ENCODE peak calls at places on chromosomes 5 and 9, in six cellular contexts. G is A549, H is GM12878, R is endothelial cell of umbilical vein, N is HepG2, K is K562. T is an unnamed sample.

GRCh38 chr5:25754895-25755294 is 1110.1 kb upstream of the CDH10 start:
- DNase-seq in G (no peak), H (no peak), R (no peak), N (peak), K (peak), T (peak)

GRCh38 chr5:107858324-107858723 is 187.6 kb upstream of the EFNA5 start:
- DNase-seq in G (no peak), H (no peak), R (no peak), N (no peak), K (no peak), T (no peak)

GRCh38 chr9:38015267-38015666 is 53.8 kb downstream of the SHB start:
- DNase-seq in G (no peak), H (no peak), R (no peak), N (no peak), K (no peak), T (no peak)

GRCh38 chr9:124212381-124213050 is 45.2 kb upstream of the NEK6 start:
- DNase-seq in G (no peak), H (no peak), R (peak), N (no peak), K (no peak), T (no peak)

GRCh38 chr5:9361835-9362234 is 184.0 kb downstream of the SEMA5A start:
- DNase-seq in G (peak), H (peak), R (peak), N (peak), K (peak), T (peak)

GRCh38 chr9:92661761-92662160 is 8.2 kb downstream of the IPPK start:
- DNase-seq in G (no peak), H (no peak), R (peak), N (no peak), K (no peak), T (no peak)

GRCh38 chr5:176847726-176848290 is 37.4 kb downstream of the UNC5A start:
- DNase-seq in G (no peak), H (no peak), R (no peak), N (no peak), K (no peak), T (no peak)

GRCh38 chr9:116049506-116049905 is 104.1 kb upstream of the PAPPA start:
- DNase-seq in G (no peak), H (no peak), R (no peak), N (no peak), K (no peak), T (no peak)

GRCh38 chr5:57267796-57268195 is 93.9 kb downstream of the GPBP1 start:
- DNase-seq in G (no peak), H (no peak), R (no peak), N (no peak), K (no peak), T (no peak)

GRCh38 chr5:96651948-96652753 is 10.0 kb upstream of the CAST start:
- DNase-seq in G (peak), H (no peak), R (no peak), N (no peak), K (peak), T (peak)

GRCh38 chr5:93586948-93587918 is 4.2 kb downstream of the NR2F1 start:
- DNase-seq in G (no peak), H (no peak), R (no peak), N (no peak), K (no peak), T (no peak)

GRCh38 chr9:70412678-70413426 is 1.6 kb downstream of the KLF9 start:
- DNase-seq in G (peak), H (no peak), R (peak), N (peak), K (peak), T (peak)

GRCh38 chr5:128925973-128926372 is 39.3 kb upstream of the SLC27A6 start:
- DNase-seq in G (no peak), H (no peak), R (peak), N (no peak), K (peak), T (no peak)

GRCh38 chr9:133519693-133520092 is 5.1 kb downstream of the MYMK start:
- DNase-seq in G (no peak), H (no peak), R (no peak), N (no peak), K (no peak), T (no peak)

GRCh38 chr5:157343842-157344790 is 78.2 kb downstream of the CYFIP2 start:
- DNase-seq in G (no peak), H (no peak), R (no peak), N (no peak), K (no peak), T (no peak)

GRCh38 chr5:14298126-14298847 is 155.1 kb downstream of the TRIO start:
- DNase-seq in G (no peak), H (no peak), R (no peak), N (no peak), K (no peak), T (no peak)

GRCh38 chr5:71587709-71588532 is 781 bp downstream of the MCCC2 start:
- DNase-seq in G (no peak), H (no peak), R (no peak), N (peak), K (peak), T (peak)

GRCh38 chr5:75364571-75365280 is 27.7 kb downstream of the HMGCR start:
- DNase-seq in G (no peak), H (no peak), R (no peak), N (no peak), K (no peak), T (no peak)

GRCh38 chr5:32362527-32362926 is 49.8 kb upstream of the MTMR12 start:
- DNase-seq in G (no peak), H (no peak), R (no peak), N (no peak), K (no peak), T (no peak)

GRCh38 chr5:14397717-14398116 is 183.9 kb upstream of the OTULINL start:
- DNase-seq in G (no peak), H (no peak), R (peak), N (no peak), K (no peak), T (no peak)

GRCh38 chr9:96448546-96449170 is 1.3 kb upstream of the HABP4 start:
- DNase-seq in G (no peak), H (no peak), R (no peak), N (no peak), K (no peak), T (no peak)

GRCh38 chr9:21994996-21995651 is 533 bp downstream of the CDKN2B-AS1 start:
- DNase-seq in G (no peak), H (peak), R (peak), N (no peak), K (no peak), T (no peak)

GRCh38 chr9:113572076-113572861 is 108.7 kb downstream of the RGS3 start:
- DNase-seq in G (no peak), H (no peak), R (no peak), N (no peak), K (peak), T (no peak)

GRCh38 chr5:22837803-22838202 is 15.3 kb downstream of the CDH12 start:
- DNase-seq in G (no peak), H (no peak), R (no peak), N (no peak), K (no peak), T (no peak)

GRCh38 chr5:96434201-96434645 is 1.2 kb upstream of the PCSK1 start:
- DNase-seq in G (peak), H (no peak), R (peak), N (peak), K (peak), T (peak)

GRCh38 chr5:171863928-171864327 is 78.3 kb downstream of the SMIM23 start:
- DNase-seq in G (no peak), H (no peak), R (no peak), N (no peak), K (no peak), T (no peak)

GRCh38 chr5:171869956-171870355 is 84.3 kb downstream of the SMIM23 start:
- DNase-seq in G (no peak), H (no peak), R (peak), N (no peak), K (no peak), T (no peak)

GRCh38 chr5:171865431-171865830 is 79.8 kb downstream of the SMIM23 start:
- DNase-seq in G (no peak), H (no peak), R (no peak), N (no peak), K (no peak), T (peak)

GRCh38 chr5:171868236-171868635 is 82.6 kb downstream of the SMIM23 start:
- DNase-seq in G (no peak), H (no peak), R (no peak), N (no peak), K (no peak), T (no peak)

DNA sequence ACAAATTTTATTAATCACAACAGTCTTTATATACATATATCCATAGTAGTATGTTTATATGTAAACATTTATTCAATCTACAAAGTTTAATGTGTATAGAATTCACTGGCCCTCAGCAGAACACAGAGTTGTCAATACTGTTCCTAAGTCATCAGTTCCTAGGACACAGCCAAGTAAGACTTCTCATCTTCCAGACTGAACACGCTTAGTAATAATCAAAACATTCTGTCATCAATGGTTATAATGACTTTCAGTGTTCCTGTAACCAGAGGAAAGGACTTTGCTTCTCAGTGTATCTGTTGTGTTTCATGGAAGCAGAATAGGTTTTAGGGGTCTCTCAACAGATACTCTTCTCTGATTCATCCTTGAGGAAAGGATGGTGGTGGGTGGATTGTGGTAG is 82.2 kb downstream of the SMIM23 start:
- DNase-seq in G (no peak), H (no peak), R (peak), N (no peak), K (no peak), T (no peak)
- TF ChIP-seq MYC in G (no peak), H (no peak), R (no peak), N (no peak), K (no peak), T (no peak)

DNA sequence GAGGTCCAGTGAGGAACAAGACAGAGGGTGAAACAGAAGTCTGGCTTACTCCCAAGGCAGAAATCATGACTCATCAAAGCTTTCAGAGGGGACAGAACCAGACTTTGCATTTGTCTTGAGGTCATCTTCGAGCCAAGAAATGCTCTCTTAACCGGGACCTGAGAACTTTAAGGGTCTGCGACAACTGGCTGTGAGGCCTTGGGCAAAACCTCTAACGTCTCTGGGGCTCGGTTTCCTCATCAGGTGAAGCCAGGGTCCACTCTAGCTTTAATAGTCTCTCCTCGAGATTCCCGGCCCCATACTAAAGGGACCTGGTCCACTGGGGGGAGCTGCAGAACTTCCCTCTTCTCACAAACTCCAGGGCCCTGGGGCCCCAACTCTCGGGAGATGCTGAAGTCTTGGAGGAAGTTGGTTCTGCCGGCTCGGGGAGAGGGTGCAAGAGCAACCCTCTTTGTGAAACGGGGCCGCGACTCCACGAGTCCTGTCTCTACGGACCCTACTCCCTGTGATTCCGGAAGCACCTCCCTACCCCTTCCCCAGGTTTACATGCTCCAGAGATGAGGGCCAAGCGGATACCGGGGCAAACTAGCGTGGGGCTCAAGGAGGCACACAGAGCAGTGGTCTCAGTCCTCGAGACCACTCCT is 2.6 kb downstream of the GLIS3 start:
- DNase-seq in G (peak), H (no peak), R (peak), N (peak), K (peak), T (peak)
- TF ChIP-seq CTCF in G (peak), H (peak), R (peak), N (peak), K (peak), T (peak)

DNA sequence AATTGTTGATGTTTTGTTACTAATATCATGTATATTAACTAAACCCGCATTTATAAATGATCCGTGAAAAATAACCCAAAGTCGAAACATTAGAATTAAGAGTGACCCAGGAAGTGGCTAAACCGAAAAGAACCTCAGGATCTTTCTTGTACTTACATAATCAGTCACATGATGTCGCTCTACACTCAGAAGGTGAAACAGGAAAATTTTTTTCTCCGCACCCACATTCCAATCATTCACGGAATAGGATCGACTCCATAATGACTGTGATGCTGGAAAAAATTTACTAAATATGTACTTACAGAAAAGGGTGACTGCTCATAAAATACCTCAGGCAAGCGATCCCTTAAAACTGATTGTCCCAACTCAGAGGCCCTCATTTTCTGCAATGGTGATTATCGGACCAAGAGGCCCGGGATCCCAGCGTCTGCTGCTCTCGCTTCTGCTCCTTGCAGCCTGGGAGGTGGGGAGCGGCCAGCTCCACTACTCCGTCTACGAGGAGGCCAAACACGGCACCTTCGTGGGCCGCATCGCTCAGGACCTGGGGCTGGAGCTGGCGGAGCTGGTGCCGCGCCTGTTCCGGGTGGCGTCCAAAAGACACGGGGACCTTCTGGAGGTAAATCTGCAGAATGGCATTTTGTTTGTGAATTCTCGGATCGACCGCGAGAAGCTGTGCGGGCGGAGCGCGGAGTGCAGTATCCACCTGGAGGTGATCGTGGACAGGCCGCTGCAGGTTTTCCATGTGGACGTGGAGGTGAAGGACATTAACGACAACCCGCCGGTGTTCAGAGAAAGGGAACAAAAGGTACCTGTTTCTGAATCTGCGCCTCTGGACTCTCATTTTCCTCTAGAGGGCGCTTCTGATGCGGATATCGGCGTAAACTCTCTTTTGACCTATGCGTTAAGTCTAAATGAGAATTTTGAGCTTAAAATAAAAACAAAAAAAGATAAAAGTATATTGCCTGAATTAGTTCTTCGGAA is at the start of gene PCDHA12:
- DNase-seq in G (peak), H (no peak), R (no peak), N (no peak), K (no peak), T (no peak)
- TF ChIP-seq MYC in G (no peak), H (no peak), R (no peak), N (no peak), K (no peak), T (no peak)

GRCh38 chr5:73693573-73694061 is 67.6 kb downstream of the ARHGEF28 start:
- DNase-seq in G (peak), H (no peak), R (peak), N (peak), K (no peak), T (peak)
- TF ChIP-seq CTCF in G (peak), H (peak), R (peak), N (peak), K (peak), T (peak)

DNA sequence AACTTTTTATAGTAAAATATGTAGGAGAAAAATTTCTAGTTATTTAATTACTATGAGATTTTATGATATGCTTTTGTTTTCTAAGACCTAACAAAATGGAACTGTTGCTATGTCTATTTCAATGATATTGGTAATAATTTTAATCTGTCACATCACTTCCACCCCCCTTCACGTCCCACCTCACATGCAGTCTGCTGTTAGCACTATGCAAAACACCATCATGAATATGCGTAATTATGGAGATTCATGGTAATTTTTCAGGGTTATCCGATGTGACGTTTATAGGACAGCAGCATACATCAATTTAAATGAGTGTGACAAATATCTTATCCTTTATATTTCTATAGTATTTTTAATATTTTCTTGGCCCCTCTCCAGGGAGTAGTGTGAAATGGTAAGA is 283.8 kb upstream of the TMEM161B start:
- DNase-seq in G (no peak), H (no peak), R (no peak), N (no peak), K (no peak), T (no peak)
- TF ChIP-seq MYC in G (no peak), H (no peak), R (no peak), N (no peak), K (no peak), T (no peak)

GRCh38 chr5:1772634-1773033 is 27.0 kb downstream of the MRPL36 start:
- DNase-seq in G (peak), H (no peak), R (peak), N (peak), K (peak), T (peak)
- TF ChIP-seq CTCF in G (no peak), H (peak), R (peak), N (peak), K (peak), T (peak)

GRCh38 chr9:107123389-107123788 is 159.7 kb upstream of the RAD23B start:
- DNase-seq in G (no peak), H (no peak), R (no peak), N (no peak), K (no peak), T (no peak)
- TF ChIP-seq MYC in G (no peak), H (no peak), R (no peak), N (no peak), K (no peak), T (no peak)

GRCh38 chr9:117315236-117315635 is 99.6 kb downstream of the ASTN2 start:
- DNase-seq in G (no peak), H (no peak), R (no peak), N (no peak), K (no peak), T (no peak)
- TF ChIP-seq CTCF in G (no peak), H (no peak), R (no peak), N (no peak), K (no peak), T (no peak)

GRCh38 chr5:146622391-146622790 is 106.4 kb upstream of the GPR151 start:
- DNase-seq in G (no peak), H (no peak), R (no peak), N (no peak), K (no peak), T (no peak)
- TF ChIP-seq MYC in G (no peak), H (no peak), R (no peak), N (no peak), K (no peak), T (no peak)